ENCODE peak calls at places on chromosomes 4 and X, in six cellular contexts. One of them, this sample, is unnamed.

GRCh38 chr4:39037491-39037825 is 5.2 kb upstream of the TMEM156 start:
- DNase-seq in neuronal stem cell: peak
- DNase-seq in CD4-positive, alpha-beta T cell: no peak
- DNase-seq in brain microvascular endothelial cell: peak
- DNase-seq in CD8-positive, alpha-beta T cell: no peak
- DNase-seq in tibial nerve: no peak
- DNase-seq in this sample: no peak

GRCh38 chrX:112997991-112998390 is 157.4 kb upstream of the AMOT start:
- DNase-seq in brain microvascular endothelial cell: no peak
- DNase-seq in CD4-positive, alpha-beta T cell: no peak
- DNase-seq in neuronal stem cell: no peak
- DNase-seq in CD8-positive, alpha-beta T cell: no peak
- DNase-seq in tibial nerve: no peak
- DNase-seq in this sample: no peak

GRCh38 chr4:81648576-81649272 is 177.0 kb upstream of the RASGEF1B start:
- DNase-seq in CD4-positive, alpha-beta T cell: peak
- DNase-seq in CD8-positive, alpha-beta T cell: peak
- DNase-seq in brain microvascular endothelial cell: no peak
- DNase-seq in tibial nerve: no peak
- DNase-seq in neuronal stem cell: no peak
- DNase-seq in this sample: no peak

GRCh38 chrX:53729756-53730155 is 43.2 kb upstream of the HUWE1 start:
- DNase-seq in CD4-positive, alpha-beta T cell: no peak
- DNase-seq in CD8-positive, alpha-beta T cell: no peak
- DNase-seq in neuronal stem cell: no peak
- DNase-seq in brain microvascular endothelial cell: no peak
- DNase-seq in tibial nerve: no peak
- DNase-seq in this sample: no peak

GRCh38 chr4:3847211-3847940 is 81.2 kb downstream of the ADRA2C start:
- DNase-seq in tibial nerve: no peak
- DNase-seq in CD4-positive, alpha-beta T cell: no peak
- DNase-seq in neuronal stem cell: no peak
- DNase-seq in CD8-positive, alpha-beta T cell: no peak
- DNase-seq in brain microvascular endothelial cell: no peak
- DNase-seq in this sample: no peak

GRCh38 chrX:38879631-38880220 is 78.5 kb downstream of the MID1IP1 start:
- DNase-seq in tibial nerve: no peak
- DNase-seq in neuronal stem cell: no peak
- DNase-seq in CD4-positive, alpha-beta T cell: no peak
- DNase-seq in brain microvascular endothelial cell: no peak
- DNase-seq in CD8-positive, alpha-beta T cell: no peak
- DNase-seq in this sample: no peak

GRCh38 chr4:184389978-184390518 is 84.3 kb downstream of the IRF2 start:
- DNase-seq in CD8-positive, alpha-beta T cell: no peak
- DNase-seq in CD4-positive, alpha-beta T cell: no peak
- DNase-seq in neuronal stem cell: peak
- DNase-seq in brain microvascular endothelial cell: no peak
- DNase-seq in tibial nerve: no peak
- DNase-seq in this sample: no peak

GRCh38 chr4:147360301-147360700 is 120.6 kb upstream of the EDNRA start:
- DNase-seq in brain microvascular endothelial cell: peak
- DNase-seq in CD4-positive, alpha-beta T cell: no peak
- DNase-seq in tibial nerve: no peak
- DNase-seq in neuronal stem cell: no peak
- DNase-seq in CD8-positive, alpha-beta T cell: no peak
- DNase-seq in this sample: no peak

GRCh38 chrX:75746891-75747639 is 38.0 kb downstream of the MAGEE2 start:
- DNase-seq in CD8-positive, alpha-beta T cell: peak
- DNase-seq in brain microvascular endothelial cell: peak
- DNase-seq in CD4-positive, alpha-beta T cell: peak
- DNase-seq in neuronal stem cell: no peak
- DNase-seq in tibial nerve: no peak
- DNase-seq in this sample: peak

GRCh38 chr4:3442959-3443749 is 1.4 kb downstream of the HGFAC start:
- DNase-seq in neuronal stem cell: peak
- DNase-seq in CD8-positive, alpha-beta T cell: peak
- DNase-seq in tibial nerve: no peak
- DNase-seq in CD4-positive, alpha-beta T cell: peak
- DNase-seq in brain microvascular endothelial cell: no peak
- DNase-seq in this sample: no peak

GRCh38 chrX:155966876-155967275 is 30.6 kb upstream of the IL9R start:
- DNase-seq in CD4-positive, alpha-beta T cell: no peak
- DNase-seq in CD8-positive, alpha-beta T cell: peak
- DNase-seq in brain microvascular endothelial cell: no peak
- DNase-seq in tibial nerve: no peak
- DNase-seq in neuronal stem cell: no peak
- DNase-seq in this sample: no peak

GRCh38 chr4:89267392-89267791 is 40.2 kb downstream of the GPRIN3 start:
- DNase-seq in CD4-positive, alpha-beta T cell: no peak
- DNase-seq in CD8-positive, alpha-beta T cell: no peak
- DNase-seq in tibial nerve: no peak
- DNase-seq in brain microvascular endothelial cell: no peak
- DNase-seq in neuronal stem cell: no peak
- DNase-seq in this sample: no peak

GRCh38 chr4:84652478-84652877 is 69.6 kb downstream of the CDS1 start:
- DNase-seq in brain microvascular endothelial cell: no peak
- DNase-seq in neuronal stem cell: no peak
- DNase-seq in CD8-positive, alpha-beta T cell: no peak
- DNase-seq in CD4-positive, alpha-beta T cell: no peak
- DNase-seq in tibial nerve: no peak
- DNase-seq in this sample: no peak

GRCh38 chr4:48489683-48490011 is 405 bp upstream of the ZAR1 start:
- DNase-seq in CD8-positive, alpha-beta T cell: no peak
- DNase-seq in neuronal stem cell: no peak
- DNase-seq in tibial nerve: no peak
- DNase-seq in brain microvascular endothelial cell: no peak
- DNase-seq in CD4-positive, alpha-beta T cell: no peak
- DNase-seq in this sample: no peak

GRCh38 chr4:151202851-151203455 is 74.0 kb upstream of the PRSS48 start:
- DNase-seq in tibial nerve: no peak
- DNase-seq in neuronal stem cell: no peak
- DNase-seq in CD8-positive, alpha-beta T cell: no peak
- DNase-seq in brain microvascular endothelial cell: peak
- DNase-seq in CD4-positive, alpha-beta T cell: no peak
- DNase-seq in this sample: no peak

GRCh38 chr4:151207186-151207585 is 69.8 kb upstream of the PRSS48 start:
- DNase-seq in tibial nerve: no peak
- DNase-seq in CD4-positive, alpha-beta T cell: no peak
- DNase-seq in neuronal stem cell: no peak
- DNase-seq in CD8-positive, alpha-beta T cell: no peak
- DNase-seq in brain microvascular endothelial cell: no peak
- DNase-seq in this sample: no peak

GRCh38 chr4:151205722-151206121 is 71.2 kb upstream of the PRSS48 start:
- DNase-seq in CD4-positive, alpha-beta T cell: no peak
- DNase-seq in brain microvascular endothelial cell: no peak
- DNase-seq in CD8-positive, alpha-beta T cell: no peak
- DNase-seq in tibial nerve: no peak
- DNase-seq in neuronal stem cell: no peak
- DNase-seq in this sample: no peak

GRCh38 chr4:151206241-151207005 is 70.5 kb upstream of the PRSS48 start:
- DNase-seq in CD8-positive, alpha-beta T cell: no peak
- DNase-seq in brain microvascular endothelial cell: no peak
- DNase-seq in neuronal stem cell: no peak
- DNase-seq in tibial nerve: no peak
- DNase-seq in CD4-positive, alpha-beta T cell: no peak
- DNase-seq in this sample: no peak

DNA sequence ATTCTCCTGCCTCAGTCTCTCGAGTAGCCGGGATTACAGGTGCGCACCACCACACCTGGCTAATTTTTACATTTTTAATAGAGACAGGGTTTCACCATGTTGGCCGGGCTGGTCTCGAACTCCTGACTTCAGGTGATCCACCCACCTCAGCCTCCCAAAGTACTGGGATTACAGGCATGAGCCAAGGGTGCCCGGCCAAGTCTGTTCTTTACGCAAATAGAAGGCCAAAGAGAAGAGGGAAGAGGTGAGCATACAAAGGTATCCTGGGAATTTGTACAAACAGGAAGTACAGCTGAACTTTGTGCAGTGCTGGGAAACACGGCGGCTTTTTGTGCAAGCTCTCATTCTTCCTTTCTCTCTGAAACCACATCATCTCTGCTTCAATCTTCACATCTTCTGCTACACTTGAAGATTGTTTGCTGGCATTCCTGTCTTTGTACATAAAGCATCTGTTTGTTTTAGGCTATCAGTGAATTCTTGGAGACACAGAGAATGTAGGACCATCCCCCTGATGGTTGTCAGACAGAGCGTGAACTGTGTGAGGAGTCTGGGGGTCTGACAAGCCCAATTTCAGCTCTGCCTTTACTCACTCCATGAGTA is 71.9 kb upstream of the PRSS48 start:
- DNase-seq in CD4-positive, alpha-beta T cell: no peak
- DNase-seq in tibial nerve: no peak
- DNase-seq in brain microvascular endothelial cell: peak
- DNase-seq in neuronal stem cell: no peak
- DNase-seq in CD8-positive, alpha-beta T cell: no peak
- DNase-seq in this sample: no peak
- H3K27ac ChIP-seq in CD4-positive, alpha-beta T cell: no peak
- H3K27ac ChIP-seq in tibial nerve: peak
- H3K27ac ChIP-seq in brain microvascular endothelial cell: peak
- H3K27ac ChIP-seq in neuronal stem cell: no peak
- H3K27ac ChIP-seq in CD8-positive, alpha-beta T cell: no peak
- H3K27ac ChIP-seq in this sample: no peak

DNA sequence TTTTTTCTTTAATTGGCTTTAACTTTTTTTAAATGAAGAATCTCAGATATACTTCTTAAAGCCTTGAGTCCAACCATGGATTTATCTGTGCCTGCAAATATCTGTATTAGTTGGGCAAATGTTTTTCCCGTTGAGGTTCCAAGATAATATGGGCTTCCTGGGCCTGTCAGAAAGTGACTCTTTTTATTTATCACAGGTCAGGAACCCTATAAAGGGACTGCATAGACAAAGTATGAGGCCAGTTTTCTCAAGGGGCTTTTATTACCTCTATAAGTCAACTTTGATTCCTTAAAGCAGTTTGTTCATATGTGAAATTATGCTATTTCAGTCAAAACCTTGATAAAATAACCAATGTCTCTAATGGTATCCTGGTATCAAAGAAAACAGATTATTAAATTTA is 80.2 kb upstream of the BMP2K start:
- DNase-seq in CD4-positive, alpha-beta T cell: no peak
- DNase-seq in neuronal stem cell: no peak
- DNase-seq in CD8-positive, alpha-beta T cell: no peak
- DNase-seq in tibial nerve: no peak
- DNase-seq in brain microvascular endothelial cell: no peak
- DNase-seq in this sample: no peak
- H3K27ac ChIP-seq in CD4-positive, alpha-beta T cell: no peak
- H3K27ac ChIP-seq in neuronal stem cell: no peak
- H3K27ac ChIP-seq in CD8-positive, alpha-beta T cell: no peak
- H3K27ac ChIP-seq in tibial nerve: no peak
- H3K27ac ChIP-seq in brain microvascular endothelial cell: no peak
- H3K27ac ChIP-seq in this sample: no peak

GRCh38 chr4:94575652-94576051 is 123.9 kb downstream of the PDLIM5 start:
- DNase-seq in CD4-positive, alpha-beta T cell: no peak
- DNase-seq in tibial nerve: no peak
- DNase-seq in brain microvascular endothelial cell: no peak
- DNase-seq in neuronal stem cell: no peak
- DNase-seq in CD8-positive, alpha-beta T cell: no peak
- DNase-seq in this sample: peak
- H3K27ac ChIP-seq in CD4-positive, alpha-beta T cell: no peak
- H3K27ac ChIP-seq in tibial nerve: no peak
- H3K27ac ChIP-seq in brain microvascular endothelial cell: no peak
- H3K27ac ChIP-seq in neuronal stem cell: peak
- H3K27ac ChIP-seq in CD8-positive, alpha-beta T cell: no peak
- H3K27ac ChIP-seq in this sample: peak

DNA sequence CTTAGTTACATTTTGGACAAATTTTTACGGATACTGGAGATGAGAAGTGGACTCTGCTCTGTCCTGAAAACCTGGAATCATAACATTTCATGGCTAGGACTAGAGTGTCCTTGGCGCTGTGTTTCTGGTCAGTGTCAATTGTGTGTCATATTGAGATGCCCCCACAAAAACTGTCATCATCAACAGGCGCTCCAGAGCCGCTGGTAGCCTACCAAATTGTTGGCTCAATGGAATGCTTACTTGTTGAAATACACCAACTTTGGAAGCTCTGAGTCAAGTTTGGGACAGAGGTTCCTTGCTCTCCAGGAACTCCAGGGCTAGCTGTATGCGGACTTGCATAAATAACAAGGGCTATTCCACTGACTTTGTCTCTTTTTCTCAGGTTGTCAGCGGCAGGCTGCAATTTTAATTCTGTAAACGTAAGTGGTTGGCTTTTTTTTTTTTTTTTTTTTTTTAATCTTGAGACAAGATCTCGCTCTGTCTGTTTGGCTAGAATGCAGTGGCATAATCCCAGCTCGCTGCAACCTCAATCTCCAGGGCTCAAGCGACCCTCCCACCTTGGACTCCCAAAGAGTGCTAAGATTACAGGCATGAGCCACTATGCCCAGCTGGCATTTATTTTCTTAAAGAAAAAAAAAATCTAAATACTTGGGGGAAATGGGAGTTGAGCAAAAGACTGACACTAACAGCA is 860 bp upstream of the HPGD start:
- DNase-seq in tibial nerve: no peak
- DNase-seq in CD4-positive, alpha-beta T cell: no peak
- DNase-seq in CD8-positive, alpha-beta T cell: no peak
- DNase-seq in brain microvascular endothelial cell: no peak
- DNase-seq in neuronal stem cell: no peak
- DNase-seq in this sample: no peak
- H3K27ac ChIP-seq in tibial nerve: no peak
- H3K27ac ChIP-seq in CD4-positive, alpha-beta T cell: peak
- H3K27ac ChIP-seq in CD8-positive, alpha-beta T cell: peak
- H3K27ac ChIP-seq in brain microvascular endothelial cell: no peak
- H3K27ac ChIP-seq in neuronal stem cell: no peak
- H3K27ac ChIP-seq in this sample: no peak

GRCh38 chr4:140098481-140099132 is 55.4 kb downstream of the MAML3 start:
- DNase-seq in CD4-positive, alpha-beta T cell: no peak
- DNase-seq in CD8-positive, alpha-beta T cell: no peak
- DNase-seq in tibial nerve: no peak
- DNase-seq in neuronal stem cell: no peak
- DNase-seq in brain microvascular endothelial cell: no peak
- DNase-seq in this sample: no peak

GRCh38 chr4:140095694-140096482 is 58.1 kb downstream of the MAML3 start:
- DNase-seq in CD8-positive, alpha-beta T cell: peak
- DNase-seq in brain microvascular endothelial cell: peak
- DNase-seq in tibial nerve: no peak
- DNase-seq in CD4-positive, alpha-beta T cell: peak
- DNase-seq in neuronal stem cell: no peak
- DNase-seq in this sample: no peak

GRCh38 chr4:140096483-140096861 is 57.5 kb downstream of the MAML3 start:
- DNase-seq in CD4-positive, alpha-beta T cell: no peak
- DNase-seq in brain microvascular endothelial cell: no peak
- DNase-seq in tibial nerve: no peak
- DNase-seq in neuronal stem cell: no peak
- DNase-seq in CD8-positive, alpha-beta T cell: no peak
- DNase-seq in this sample: no peak

GRCh38 chr4:140096921-140097320 is 57.1 kb downstream of the MAML3 start:
- DNase-seq in brain microvascular endothelial cell: no peak
- DNase-seq in neuronal stem cell: no peak
- DNase-seq in CD8-positive, alpha-beta T cell: no peak
- DNase-seq in CD4-positive, alpha-beta T cell: no peak
- DNase-seq in tibial nerve: no peak
- DNase-seq in this sample: no peak

GRCh38 chr4:140097572-140097971 is 56.4 kb downstream of the MAML3 start:
- DNase-seq in neuronal stem cell: no peak
- DNase-seq in tibial nerve: no peak
- DNase-seq in brain microvascular endothelial cell: no peak
- DNase-seq in CD4-positive, alpha-beta T cell: no peak
- DNase-seq in CD8-positive, alpha-beta T cell: no peak
- DNase-seq in this sample: no peak
- H3K27ac ChIP-seq in neuronal stem cell: no peak
- H3K27ac ChIP-seq in tibial nerve: no peak
- H3K27ac ChIP-seq in brain microvascular endothelial cell: peak
- H3K27ac ChIP-seq in CD4-positive, alpha-beta T cell: no peak
- H3K27ac ChIP-seq in CD8-positive, alpha-beta T cell: no peak
- H3K27ac ChIP-seq in this sample: no peak

This sample was measured in caudate nucleus.